ENCODE peak calls at places on chromosomes 2 and 18, in ten cellular contexts. P, O, S, Q, G, N, W, B, X and Y are unnamed samples.

GRCh38 chr2:234579231-234579962 is 82.5 kb upstream of the ARL4C start:
- DNase-seq in P (no peak), S (no peak), N (peak; percentile 34), Q (no peak), G (no peak), B (no peak), W (no peak), O (peak; percentile 20), X (no peak), Y (no peak)

GRCh38 chr2:188902906-188903305 is 71.3 kb upstream of the COL3A1 start:
- DNase-seq in O (no peak), W (peak; percentile 31), X (peak; percentile 85), B (no peak), G (no peak), N (peak; percentile 82), S (no peak), P (no peak), Q (no peak), Y (peak; percentile 24)

GRCh38 chr2:158828378-158829136 is 33.4 kb downstream of the DAPL1 start:
- DNase-seq in O (no peak), X (peak; percentile 76), P (no peak), W (peak; percentile 79), B (no peak), Q (no peak), G (no peak), S (no peak), N (no peak), Y (peak; percentile 76)

GRCh38 chr2:129923265-129924141 is 56.0 kb upstream of the RAB6C start:
- DNase-seq in W (peak; percentile 58), P (no peak), B (peak; percentile 78), S (no peak), O (peak; percentile 82), X (peak; percentile 63), Q (no peak), G (no peak), N (peak; percentile 46), Y (peak; percentile 43)

GRCh38 chr2:31969178-31969577 is 41.6 kb downstream of the MEMO1 start:
- DNase-seq in O (no peak), S (no peak), W (no peak), Q (no peak), N (no peak), P (no peak), B (no peak), X (no peak), G (no peak), Y (no peak)

GRCh38 chr2:128374711-128375413 is 56.2 kb upstream of the HS6ST1 start:
- DNase-seq in G (no peak), O (peak; percentile 64), B (peak; percentile 51), Q (peak; percentile 75), N (no peak), P (no peak), W (no peak), S (no peak), X (no peak), Y (no peak)

GRCh38 chr2:18957909-18958308 is 368.5 kb upstream of the NT5C1B start:
- DNase-seq in O (no peak), G (no peak), X (no peak), N (no peak), S (no peak), P (no peak), Q (no peak), B (no peak), W (peak; percentile 13), Y (no peak)

GRCh38 chr2:45729753-45730512 is 78.5 kb downstream of the PRKCE start:
- DNase-seq in O (no peak), G (no peak), S (peak; percentile 52), W (no peak), X (peak; percentile 41), Q (no peak), B (no peak), P (no peak), N (peak; percentile 45), Y (no peak)

GRCh38 chr2:232901711-232902578 is 31.9 kb downstream of the SNORC start:
- DNase-seq in P (no peak), N (peak; percentile 91), O (peak; percentile 48), B (peak; percentile 35), W (peak; percentile 86), X (peak; percentile 90), S (peak; percentile 93), G (peak; percentile 67), Q (peak; percentile 67), Y (peak; percentile 91)

GRCh38 chr2:235070063-235070706 is 118.4 kb downstream of the SH3BP4 start:
- DNase-seq in S (no peak), G (no peak), B (no peak), Q (no peak), O (no peak), P (no peak), X (no peak), W (peak; percentile 54), N (no peak), Y (no peak)

GRCh38 chr2:137208361-137208973 is 443.1 kb downstream of the THSD7B start:
- DNase-seq in N (peak; percentile 51), G (no peak), B (no peak), P (no peak), X (peak; percentile 4), Q (no peak), S (no peak), W (peak; percentile 22), O (no peak), Y (peak; percentile 68)

GRCh38 chr18:41396211-41396610 is 558.8 kb upstream of the PIK3C3 start:
- DNase-seq in W (no peak), Q (no peak), X (no peak), S (no peak), B (no peak), G (no peak), N (no peak), O (no peak), P (no peak), Y (no peak)

GRCh38 chr2:33322099-33322498 is 154.3 kb upstream of the RASGRP3 start:
- DNase-seq in P (peak; percentile 58), W (peak; percentile 83), X (peak; percentile 97), O (no peak), B (no peak), N (no peak), S (no peak), Q (no peak), G (no peak), Y (peak; percentile 35)

GRCh38 chr2:191696001-191696400 is 18.1 kb downstream of the NABP1 start:
- DNase-seq in B (no peak), W (peak; percentile 85), X (peak; percentile 99), G (peak; percentile 68), Q (no peak), P (peak; percentile 74), S (no peak), N (peak; percentile 78), O (no peak), Y (peak; percentile 89)

GRCh38 chr2:119028327-119029174 is 86.6 kb downstream of the MARCO start:
- DNase-seq in O (peak; percentile 39), G (peak; percentile 5), B (no peak), S (peak; percentile 43), P (no peak), W (peak; percentile 50), N (peak; percentile 62), Q (no peak), X (peak; percentile 61), Y (peak; percentile 24)

DNA sequence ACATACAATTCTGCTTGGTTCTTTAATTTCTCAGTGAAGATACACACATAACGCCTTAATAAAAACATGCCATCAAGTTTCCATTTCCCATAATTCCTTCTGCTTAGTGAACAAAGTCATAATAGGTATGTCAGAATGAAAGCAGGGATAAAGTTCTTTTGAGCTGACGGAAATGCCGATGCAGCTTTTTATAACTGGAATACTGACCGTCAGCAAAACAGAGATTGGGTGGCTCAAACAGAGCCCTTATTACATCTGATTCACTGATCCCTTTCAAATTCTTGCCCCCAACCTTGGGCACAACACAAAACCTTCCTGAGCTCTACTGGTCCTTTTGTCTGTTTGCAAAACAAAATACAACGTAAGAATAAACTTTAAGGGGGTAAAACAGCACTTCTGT is 140.4 kb downstream of the CDH2 start:
- DNase-seq in P (no peak), O (no peak), X (peak; percentile 24), N (no peak), Q (no peak), S (no peak), B (no peak), W (no peak), G (no peak), Y (no peak)
- H3K4me3 ChIP-seq in P (no peak overlapping the region), O (no peak overlapping the region), X (no peak overlapping the region), N (no peak overlapping the region), Q (no peak overlapping the region), S (no peak overlapping the region), B (no peak overlapping the region), W (no peak overlapping the region), G (no peak overlapping the region), Y (no peak overlapping the region)

GRCh38 chr2:230824406-230824978 is 40.2 kb upstream of the ITM2C start:
- DNase-seq in B (no peak), X (peak; percentile 89), P (peak; percentile 37), S (peak; percentile 46), W (peak; percentile 91), O (peak; percentile 83), N (peak; percentile 82), Q (no peak), G (peak; percentile 40), Y (peak; percentile 78)
- H3K4me3 ChIP-seq in B (no peak overlapping the region), X (peak overlapping the region; percentile 41), P (no peak overlapping the region), S (no peak overlapping the region), W (peak overlapping the region; percentile 65), O (no peak overlapping the region), N (peak overlapping the region; percentile 33), Q (no peak overlapping the region), G (peak overlapping the region; percentile 35), Y (peak overlapping the region; percentile 16)

GRCh38 chr2:218327451-218327850 is 29.2 kb upstream of the CATIP start:
- DNase-seq in X (no peak), S (no peak), P (no peak), G (no peak), B (no peak), Q (no peak), W (no peak), O (no peak), N (no peak), Y (no peak)

GRCh38 chr2:218328294-218328693 is 28.4 kb upstream of the CATIP start:
- DNase-seq in N (no peak), S (no peak), X (no peak), P (no peak), Q (no peak), G (no peak), W (no peak), B (no peak), O (no peak), Y (no peak)

GRCh38 chr2:218323526-218324472 is 31.5 kb upstream of the TMBIM1 start:
- DNase-seq in B (peak; percentile 68), N (peak; percentile 52), G (no peak), X (peak; percentile 68), S (peak; percentile 13), O (no peak), P (peak; percentile 37), W (peak; percentile 39), Q (no peak), Y (peak; percentile 15)

GRCh38 chr2:218326315-218326714 is 30.3 kb upstream of the CATIP start:
- DNase-seq in P (no peak), O (no peak), N (no peak), S (no peak), Q (no peak), W (no peak), G (no peak), X (no peak), B (no peak), Y (no peak)

GRCh38 chr2:218325566-218326160 is 31.0 kb upstream of the CATIP start:
- DNase-seq in W (no peak), G (no peak), N (no peak), S (no peak), X (no peak), B (no peak), P (no peak), Q (no peak), O (no peak), Y (no peak)
- H3K4me3 ChIP-seq in W (no peak overlapping the region), G (no peak overlapping the region), N (no peak overlapping the region), S (no peak overlapping the region), X (no peak overlapping the region), B (no peak overlapping the region), P (no peak overlapping the region), Q (no peak overlapping the region), O (no peak overlapping the region), Y (no peak overlapping the region)

GRCh38 chr2:69017080-69017479 is 4.1 kb downstream of the ANTXR1 start:
- DNase-seq in Q (no peak), G (no peak), S (no peak), P (no peak), B (no peak), X (peak; percentile 70), W (peak; percentile 70), O (no peak), N (no peak), Y (peak; percentile 73)
- H3K4me3 ChIP-seq in Q (peak overlapping the region; percentile 82), G (no peak overlapping the region), S (peak overlapping the region; percentile 85), P (no peak overlapping the region), B (no peak overlapping the region), X (no peak overlapping the region), W (peak overlapping the region; percentile 26), O (no peak overlapping the region), N (no peak overlapping the region), Y (no peak overlapping the region)